ENCODE peak calls at places on chromosome 6, in four cellular contexts. M is HepG2, H is A549, Y is K562. V is an unnamed sample. For H3K4me1, the result is how much of the 10 kb centered on the place peaks cover.

GRCh38 chr6:151425561-151425960 is 26.4 kb downstream of the RMND1 start:
- DNase-seq in M (no peak), H (no peak), Y (no peak), V (no peak)

GRCh38 chr6:111499269-111499793 is 16.3 kb upstream of the REV3L start:
- DNase-seq in H (no peak), M (no peak), Y (no peak), V (no peak)

GRCh38 chr6:25366785-25367657 is 87.8 kb downstream of the CARMIL1 start:
- DNase-seq in H (no peak), Y (no peak), M (no peak), V (no peak)

GRCh38 chr6:116190550-116190949 is 63.3 kb downstream of the TSPYL4 start:
- DNase-seq in M (no peak), Y (no peak), H (no peak), V (no peak)

GRCh38 chr6:136646377-136646776 is 96.2 kb upstream of the MAP7 start:
- DNase-seq in M (no peak), Y (no peak), H (no peak), V (no peak)

GRCh38 chr6:99790679-99791078 is 184.0 kb downstream of the PRDM13 start:
- DNase-seq in Y (no peak), H (no peak), M (no peak), V (no peak)

GRCh38 chr6:63348836-63349235 is 29.1 kb upstream of the LGSN start:
- DNase-seq in M (no peak), Y (no peak), H (no peak), V (no peak)

GRCh38 chr6:115783402-115784061 is 277.2 kb downstream of the FRK start:
- DNase-seq in M (no peak), H (no peak), Y (no peak), V (no peak)

GRCh38 chr6:118810420-118811027 is 83.4 kb upstream of the ASF1A start:
- DNase-seq in Y (no peak), H (no peak), M (no peak), V (peak)

GRCh38 chr6:46917002-46917401 is 4.7 kb downstream of the ADGRF5 start:
- DNase-seq in H (no peak), M (no peak), Y (no peak), V (no peak)

DNA sequence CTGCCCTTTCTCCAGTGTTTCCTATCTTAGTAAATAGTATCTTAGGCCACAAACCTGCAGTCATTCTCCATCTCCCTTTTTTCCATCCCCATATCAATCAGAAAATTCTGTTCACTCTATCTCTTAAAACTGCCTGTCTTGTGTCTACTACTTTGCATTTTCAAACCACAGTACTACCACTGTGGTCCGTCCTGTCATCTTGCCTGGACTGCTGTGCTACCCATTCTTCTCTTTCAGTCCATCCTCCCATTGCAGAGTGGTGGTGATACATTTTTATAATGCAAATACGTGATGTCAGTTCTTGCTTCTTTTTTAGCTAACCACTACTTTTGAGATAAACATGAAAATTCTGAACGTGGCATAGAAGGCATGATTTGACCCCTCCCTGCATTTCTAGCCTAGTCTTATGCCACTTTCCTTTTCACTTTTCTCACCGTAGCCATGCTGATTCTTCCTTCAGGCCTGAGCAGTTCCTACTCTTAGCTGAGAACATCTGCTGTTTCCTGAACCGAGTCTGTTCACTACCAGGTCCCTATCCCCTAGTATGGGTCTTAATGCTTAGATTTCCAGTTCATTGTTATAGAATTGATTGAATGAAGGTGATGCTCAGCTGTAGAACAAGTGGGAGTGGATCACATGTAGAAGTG is 13.8 kb downstream of the TBPL1 start:
- DNase-seq in H (no peak), Y (no peak), M (no peak), V (no peak)
- H3K4me1 ChIP-seq in H (under half), Y (under half), M (under half), V (under half)

DNA sequence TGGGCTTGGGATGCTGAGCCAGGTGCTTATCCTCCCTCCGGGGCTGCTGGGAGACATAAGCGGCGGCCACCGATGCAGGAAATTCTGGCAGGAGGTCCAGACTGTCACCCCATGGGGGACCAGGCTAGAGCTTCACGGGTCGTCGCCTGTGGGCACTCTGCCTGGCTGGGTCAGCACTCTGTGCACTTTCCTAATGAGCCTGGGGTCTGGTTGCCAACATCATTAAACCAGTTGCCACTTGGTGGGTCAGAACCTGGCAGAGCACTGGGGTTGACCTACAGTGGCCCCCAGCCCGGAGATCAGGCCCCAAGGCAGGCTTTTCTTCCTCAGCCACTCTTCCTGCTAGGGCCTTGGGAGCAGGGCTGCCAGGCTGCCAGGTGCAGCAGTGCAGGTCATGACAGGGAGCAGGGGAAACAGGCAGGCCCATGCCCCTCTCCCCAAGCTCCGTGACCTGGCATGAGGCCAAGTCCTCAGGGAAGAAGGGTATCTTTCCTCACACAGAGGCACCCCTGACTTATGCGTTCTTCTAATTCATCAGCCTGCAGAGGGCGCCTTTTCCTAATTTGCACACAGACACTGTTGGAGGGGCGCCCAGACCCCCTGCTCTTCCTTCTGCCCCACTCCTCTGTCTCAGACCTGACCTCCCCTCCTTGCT is 154.5 kb upstream of the MLN start:
- DNase-seq in Y (peak), M (peak), H (no peak), V (peak)
- TF ChIP-seq CTCF in Y (peak), M (peak), H (peak), V (peak)

GRCh38 chr6:23027281-23027680 is 457.9 kb downstream of the HDGFL1 start:
- DNase-seq in M (no peak), Y (no peak), H (no peak), V (no peak)
- TF ChIP-seq JUNB in M (no peak), Y (no peak), H (no peak), V (no peak)

GRCh38 chr6:156790711-156791110 is 13.5 kb downstream of the ARID1B start:
- DNase-seq in M (no peak), H (no peak), Y (no peak), V (no peak)
- H3K4me1 ChIP-seq in M (under half), H (under half), Y (under half), V (half or more)

V was measured in GM23338.